ENCODE peak calls at places on chromosome 18, in nine cellular contexts. O is upper lobe of right lung; Q is mucosa of gallbladder; T is suprapubic skin; F is Peyer's patch; K is stimulated activated CD4-positive, alpha-beta T cell treated with anti-CD3 and anti-CD28 coated beads, Interleukin-2, amount 100 ng/mL, for 48 hours; I is GM20000; B is kidney glomerular epithelial cell; U is stimulated activated CD8-positive, alpha-beta memory T cell treated with anti-CD3 and anti-CD28 coated beads, Interleukin-15, amount 100 ng/mL, for 24 hours. G is an unnamed sample.

GRCh38 chr18:7102131-7102530 is 15.5 kb downstream of the LAMA1 start:
- DNase-seq in O (no peak), Q (no peak), T (no peak), F (no peak), K (no peak), I (no peak), B (no peak), U (no peak), G (no peak)

GRCh38 chr18:23037646-23038045 is 97.6 kb upstream of the CABLES1 start:
- DNase-seq in O (no peak), Q (no peak), T (no peak), F (no peak), K (no peak), I (no peak), B (no peak), U (no peak), G (no peak)

GRCh38 chr18:24118750-24119577 is 19.9 kb upstream of the CABYR start:
- DNase-seq in O (no peak), Q (peak), T (no peak), F (peak), K (peak), I (peak), B (peak), U (peak), G (peak)

GRCh38 chr18:27713037-27713726 is 463.7 kb downstream of the CDH2 start:
- DNase-seq in O (no peak), Q (no peak), T (no peak), F (no peak), K (no peak), I (no peak), B (no peak), U (no peak), G (no peak)

GRCh38 chr18:54119524-54120019 is 104.9 kb downstream of the MBD2 start:
- DNase-seq in O (no peak), Q (peak), T (no peak), F (no peak), K (peak), I (peak), B (peak), U (no peak), G (peak)

GRCh38 chr18:76256897-76257500 is 238.0 kb downstream of the ZNF516 start:
- DNase-seq in O (no peak), Q (peak), T (no peak), F (no peak), K (no peak), I (no peak), B (no peak), U (no peak), G (peak)

GRCh38 chr18:45602926-45603325 is 12.3 kb upstream of the SLC14A2 start:
- DNase-seq in O (no peak), Q (no peak), T (no peak), F (no peak), K (no peak), I (no peak), B (peak), U (no peak), G (no peak)

GRCh38 chr18:63460414-63460813 is 16.3 kb upstream of the SERPINB5 start:
- DNase-seq in O (no peak), Q (no peak), T (no peak), F (no peak), K (no peak), I (no peak), B (no peak), U (no peak), G (no peak)

GRCh38 chr18:24014986-24015896 is 687 bp downstream of the TTC39C start:
- DNase-seq in O (peak), Q (peak), T (peak), F (peak), K (no peak), I (peak), B (peak), U (no peak), G (peak)

GRCh38 chr18:57813245-57813644 is 10.1 kb upstream of the ATP8B1 start:
- DNase-seq in O (no peak), Q (no peak), T (no peak), F (no peak), K (no peak), I (no peak), B (peak), U (no peak), G (no peak)

GRCh38 chr18:48794251-48794970 is 156.4 kb downstream of the SMAD7 start:
- DNase-seq in O (peak), Q (no peak), T (peak), F (no peak), K (no peak), I (no peak), B (no peak), U (no peak), G (no peak)

GRCh38 chr18:76667603-76668002 is 154.8 kb upstream of the ZNF236 start:
- DNase-seq in O (peak), Q (no peak), T (no peak), F (no peak), K (no peak), I (no peak), B (no peak), U (no peak), G (no peak)